ENCODE peak calls at places on chromosomes 7 and 10, in four cellular contexts. G is mucosa of descending colon, X is progenitor cell of endocrine pancreas, B is upper lobe of right lung. W is an unnamed sample.

GRCh38 chr10:15879663-15880062 is 19.4 kb upstream of the MINDY3 start:
- DNase-seq in G (no peak), X (no peak), B (no peak), W (no peak)

GRCh38 chr7:2929321-2930201 is 85.5 kb upstream of the GNA12 start:
- DNase-seq in G (no peak), X (no peak), B (peak), W (no peak)

GRCh38 chr10:89283988-89284475 is 17.8 kb upstream of the IFIT2 start:
- DNase-seq in G (no peak), X (no peak), B (no peak), W (no peak)

GRCh38 chr7:79317728-79318127 is 135.7 kb downstream of the MAGI2 start:
- DNase-seq in G (no peak), X (no peak), B (no peak), W (no peak)

GRCh38 chr10:132897516-132898381 is 44.6 kb downstream of the CFAP46 start:
- DNase-seq in G (peak), X (no peak), B (peak), W (no peak)

GRCh38 chr10:75243426-75243825 is 7.7 kb upstream of the COMTD1 start:
- DNase-seq in G (peak), X (no peak), B (no peak), W (no peak)

GRCh38 chr10:71213127-71213616 is 802 bp downstream of the UNC5B start:
- DNase-seq in G (peak), X (no peak), B (peak), W (no peak)

GRCh38 chr7:132407764-132408163 is 168.5 kb downstream of the PLXNA4 start:
- DNase-seq in G (no peak), X (no peak), B (no peak), W (no peak)

GRCh38 chr7:38051311-38051710 is 126.7 kb upstream of the STARD3NL start:
- DNase-seq in G (no peak), X (no peak), B (no peak), W (no peak)

GRCh38 chr7:74083928-74084721 is 521 bp downstream of the LIMK1 start:
- DNase-seq in G (peak), X (no peak), B (peak), W (peak)

GRCh38 chr7:98287486-98287959 is 6.0 kb downstream of the BRI3 start:
- DNase-seq in G (peak), X (no peak), B (peak), W (no peak)

GRCh38 chr10:91163269-91163708 is 57.2 kb upstream of the PCGF5 start:
- DNase-seq in G (peak), X (no peak), B (peak), W (no peak)

GRCh38 chr10:116240551-116240950 is 32.5 kb downstream of the GFRA1 start:
- DNase-seq in G (no peak), X (no peak), B (no peak), W (no peak)

GRCh38 chr10:115936926-115937755 is 335.9 kb downstream of the GFRA1 start:
- DNase-seq in G (no peak), X (no peak), B (no peak), W (no peak)

GRCh38 chr10:70348228-70348850 is 34.1 kb downstream of the LRRC20 start:
- DNase-seq in G (no peak), X (no peak), B (no peak), W (no peak)

GRCh38 chr10:52956451-52956850 is 183.9 kb upstream of the MBL2 start:
- DNase-seq in G (no peak), X (no peak), B (no peak), W (no peak)

GRCh38 chr10:70927221-70927943 is 39.0 kb upstream of the PCBD1 start:
- DNase-seq in G (no peak), X (no peak), B (no peak), W (no peak)

GRCh38 chr10:75541411-75541810 is 110.0 kb downstream of the LRMDA start:
- DNase-seq in G (no peak), X (no peak), B (no peak), W (no peak)

GRCh38 chr7:111729483-111729882 is 167.2 kb upstream of the IMMP2L start:
- DNase-seq in G (no peak), X (no peak), B (no peak), W (no peak)

GRCh38 chr10:123557366-123558108 is 108.6 kb upstream of the GPR26 start:
- DNase-seq in G (no peak), X (peak), B (no peak), W (no peak)

GRCh38 chr7:38881947-38882684 is 26.9 kb downstream of the VPS41 start:
- DNase-seq in G (no peak), X (no peak), B (no peak), W (no peak)

GRCh38 chr7:95886501-95887090 is 114.2 kb downstream of the DYNC1I1 start:
- DNase-seq in G (no peak), X (no peak), B (no peak), W (no peak)

GRCh38 chr10:127117125-127117524 is 79.3 kb downstream of the INSYN2A start:
- DNase-seq in G (no peak), X (peak), B (peak), W (peak)

GRCh38 chr7:108459922-108460551 is 3.8 kb upstream of the NRCAM start:
- DNase-seq in G (no peak), X (no peak), B (no peak), W (no peak)
- TF ChIP-seq CTCF in G (no peak), X (peak), B (peak), W (peak)

DNA sequence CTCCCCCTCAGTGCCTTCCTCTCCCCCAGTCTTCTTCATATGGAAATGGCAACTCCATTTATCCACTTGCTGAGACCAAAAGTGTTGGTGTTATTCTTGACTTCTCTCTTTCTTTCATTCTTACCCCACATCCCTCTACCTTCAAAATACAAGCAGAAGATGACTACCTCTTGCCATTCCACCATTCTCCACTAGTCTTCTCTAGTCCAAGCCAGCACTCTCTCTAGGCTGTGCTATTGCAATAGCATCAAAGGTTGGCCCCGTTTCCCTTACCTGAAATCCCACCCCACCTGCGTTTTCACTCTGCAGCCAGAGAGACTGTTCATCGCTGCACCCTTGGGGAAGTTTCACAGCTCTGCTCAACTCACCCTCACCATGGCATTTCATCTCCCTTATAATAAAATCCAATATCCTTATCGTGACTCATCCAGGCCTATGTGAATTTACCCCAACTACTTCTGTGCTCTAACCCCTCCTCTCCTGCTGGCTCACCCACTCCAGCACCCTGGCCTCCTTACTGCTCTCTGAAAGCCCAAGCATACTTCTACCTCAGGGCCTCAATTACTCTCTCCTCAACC is 109.1 kb downstream of the LSM5 start:
- DNase-seq in G (no peak), X (no peak), B (no peak), W (no peak)
- TF ChIP-seq CTCF in G (no peak), X (peak), B (no peak), W (peak)

GRCh38 chr10:24727811-24728210 is 4.1 kb upstream of the ARHGAP21 start:
- DNase-seq in G (no peak), X (no peak), B (no peak), W (no peak)
- TF ChIP-seq CTCF in G (no peak), X (peak), B (no peak), W (peak)

GRCh38 chr7:33982425-33982786 is 77.1 kb downstream of the BMPER start:
- DNase-seq in G (no peak), X (no peak), B (no peak), W (no peak)
- TF ChIP-seq CTCF in G (no peak), X (peak), B (peak), W (peak)

GRCh38 chr10:64977912-64978311 is 1456.7 kb downstream of the REEP3 start:
- DNase-seq in G (no peak), X (no peak), B (no peak), W (no peak)
- TF ChIP-seq CTCF in G (no peak), X (peak), B (peak), W (no peak)